ENCODE peak calls at places on chromosomes 1 and 21, in ten cellular contexts. H, O, G, U, C, K, J, A, N and L are unnamed samples.

GRCh38 chr1:47596328-47596727 is 158.5 kb downstream of the FOXD2 start:
- DNase-seq in U (no peak), K (no peak), C (no peak), H (no peak), O (no peak), J (no peak), G (no peak), A (no peak), N (no peak), L (no peak)

GRCh38 chr1:45767035-45767434 is 16.6 kb upstream of the IPP start:
- DNase-seq in H (no peak), J (no peak), K (no peak), O (no peak), A (no peak), N (no peak), U (no peak), C (no peak), G (no peak), L (no peak)

GRCh38 chr1:24074817-24075725 is 36.9 kb downstream of the MYOM3 start:
- DNase-seq in J (no peak), A (no peak), N (no peak), U (no peak), K (no peak), C (no peak), O (no peak), H (no peak), G (no peak), L (no peak)

GRCh38 chr21:42311160-42311559 is 4.0 kb downstream of the TFF3 start:
- DNase-seq in A (no peak), N (no peak), G (peak; percentile 65), C (no peak), H (no peak), K (no peak), U (peak; percentile 43), O (no peak), J (no peak), L (no peak)

GRCh38 chr1:221840511-221841243 is 98.8 kb upstream of the DUSP10 start:
- DNase-seq in N (no peak), G (no peak), U (no peak), K (peak; percentile 11), H (no peak), A (no peak), O (no peak), C (no peak), J (no peak), L (no peak)

GRCh38 chr1:17564458-17565393 is 25.2 kb downstream of the ARHGEF10L start:
- DNase-seq in G (no peak), O (no peak), C (no peak), H (no peak), J (no peak), K (no peak), U (no peak), A (peak; percentile 20), N (no peak), L (no peak)

GRCh38 chr1:24856787-24857527 is 73.1 kb downstream of the RUNX3 start:
- DNase-seq in A (no peak), K (no peak), G (no peak), J (no peak), N (no peak), O (no peak), H (no peak), U (no peak), C (no peak), L (no peak)

GRCh38 chr1:212926364-212926757 is 24.0 kb upstream of the VASH2 start:
- DNase-seq in N (no peak), H (no peak), J (no peak), K (no peak), G (no peak), C (no peak), A (no peak), U (no peak), O (no peak), L (no peak)

GRCh38 chr1:236361909-236362590 is 32.0 kb upstream of the EDARADD start:
- DNase-seq in H (no peak), O (no peak), A (no peak), N (no peak), G (no peak), C (no peak), U (no peak), K (no peak), J (no peak), L (no peak)

GRCh38 chr1:165543651-165544452 is at the start of gene LRRC52:
- DNase-seq in G (peak; percentile 94), K (no peak), A (peak; percentile 30), H (peak; percentile 60), J (no peak), N (peak; percentile 9), C (peak; percentile 30), U (peak; percentile 71), O (no peak), L (no peak)

GRCh38 chr21:16514316-16514715 is 784.5 kb downstream of the USP25 start:
- DNase-seq in C (no peak), H (no peak), K (no peak), U (no peak), A (no peak), G (no peak), N (peak; percentile 69), O (no peak), J (no peak), L (no peak)

GRCh38 chr1:158145173-158145719 is 35.4 kb upstream of the CD1D start:
- DNase-seq in O (no peak), G (no peak), K (peak; percentile 22), C (no peak), J (no peak), H (no peak), N (peak; percentile 71), U (peak; percentile 96), A (no peak), L (no peak)

GRCh38 chr21:44996096-44996495 is 56.3 kb downstream of the SLX9 start:
- DNase-seq in J (no peak), C (no peak), K (no peak), A (no peak), G (no peak), N (no peak), H (no peak), U (no peak), O (no peak), L (no peak)

GRCh38 chr1:184449916-184450315 is 63.1 kb downstream of the C1orf21 start:
- DNase-seq in G (no peak), K (no peak), J (no peak), H (no peak), C (no peak), U (no peak), O (no peak), N (no peak), A (no peak), L (no peak)

GRCh38 chr1:2986549-2987305 is 34.5 kb upstream of the ACTRT2 start:
- DNase-seq in J (no peak), O (no peak), A (no peak), U (no peak), N (no peak), C (no peak), G (no peak), H (no peak), K (no peak), L (no peak)

GRCh38 chr1:231053493-231054162 is 13.6 kb upstream of the FAM89A start:
- DNase-seq in G (peak; percentile 17), J (no peak), U (peak; percentile 90), K (no peak), C (peak; percentile 7), A (no peak), O (no peak), N (peak; percentile 94), H (no peak), L (no peak)

GRCh38 chr1:178724386-178724733 is 684 bp upstream of the RALGPS2 start:
- DNase-seq in A (no peak), N (peak; percentile 13), O (no peak), H (no peak), G (peak; percentile 4), K (no peak), U (no peak), J (no peak), C (no peak), L (no peak)

GRCh38 chr21:45283611-45284455 is 3.9 kb downstream of the POFUT2 start:
- DNase-seq in C (no peak), O (no peak), G (no peak), K (no peak), U (peak; percentile 49), N (no peak), H (peak; percentile 5), J (no peak), A (no peak), L (no peak)

GRCh38 chr1:175673236-175674150 is 69.9 kb downstream of the TNR start:
- DNase-seq in J (no peak), U (no peak), K (no peak), G (peak; percentile 86), C (no peak), H (no peak), N (peak; percentile 17), A (no peak), O (no peak), L (no peak)